ENCODE peak calls at places on chromosome 1, in ten cellular contexts. Q is psoas muscle, R is dorsolateral prefrontal cortex, H is body of pancreas, Y is GM10248, B is A549, Z is fibroblast of lung, O is kidney epithelial cell, M is BE2C, C is fibroblast of mammary gland. A is an unnamed sample.

GRCh38 chr1:59266180-59266926 is 30.5 kb upstream of the FGGY start:
- DNase-seq in M (no peak), Q (no peak), C (no peak), Z (no peak), B (no peak), Y (peak; percentile 18), H (no peak), O (no peak), R (no peak), A (no peak)

GRCh38 chr1:161835963-161836362 is 69.8 kb downstream of the ATF6 start:
- DNase-seq in H (no peak), O (no peak), C (peak; percentile 93), Y (no peak), R (no peak), Z (peak; percentile 52), B (no peak), M (no peak), Q (no peak), A (no peak)

GRCh38 chr1:205350124-205350523 is 6.6 kb downstream of the KLHDC8A start:
- DNase-seq in Q (no peak), M (no peak), Z (no peak), R (no peak), H (no peak), C (no peak), O (no peak), B (no peak), Y (no peak), A (no peak)

GRCh38 chr1:115184260-115184950 is 95.1 kb upstream of the TSPAN2 start:
- DNase-seq in H (no peak), Q (no peak), B (no peak), C (peak; percentile 66), Y (no peak), O (no peak), M (no peak), Z (no peak), R (no peak), A (no peak)

GRCh38 chr1:935751-936231 is 12.1 kb downstream of the SAMD11 start:
- DNase-seq in R (no peak), M (peak; percentile 99), C (no peak), H (no peak), Z (no peak), O (no peak), B (no peak), Y (no peak), Q (no peak), A (no peak)

GRCh38 chr1:227885135-227885647 is 62.5 kb downstream of the WNT9A start:
- DNase-seq in R (peak; percentile 12), H (no peak), Q (no peak), O (no peak), Z (no peak), M (no peak), B (no peak), Y (no peak), C (no peak), A (peak; percentile 3)

GRCh38 chr1:4756851-4757580 is 102.6 kb downstream of the AJAP1 start:
- DNase-seq in Y (no peak), O (no peak), B (no peak), C (no peak), H (no peak), R (no peak), Q (no peak), Z (no peak), M (no peak), A (no peak)

GRCh38 chr1:12619396-12620141 is 1.6 kb upstream of the DHRS3 start:
- DNase-seq in Z (peak; percentile 90), M (peak; percentile 73), O (peak; percentile 50), B (peak; percentile 86), H (peak; percentile 90), Q (peak; percentile 91), R (peak; percentile 89), C (peak; percentile 88), Y (peak; percentile 85), A (peak; percentile 89)

GRCh38 chr1:38029081-38029681 is 16.6 kb downstream of the UTP11 start:
- DNase-seq in H (no peak), Q (peak; percentile 75), Z (peak; percentile 46), B (no peak), R (no peak), O (no peak), C (peak; percentile 44), M (peak; percentile 79), Y (no peak), A (no peak)
- TF ChIP-seq CTCF in H (no peak), Q (no peak), Z (peak; percentile 27), B (no peak), R (no peak), O (peak; percentile 2), C (no peak), M (peak; percentile 13), Y (no peak), A (no peak)

GRCh38 chr1:21898326-21899155 is 38.6 kb downstream of the HSPG2 start:
- DNase-seq in C (peak; percentile 62), O (no peak), B (no peak), Q (peak; percentile 77), Y (no peak), Z (no peak), R (no peak), M (no peak), H (peak; percentile 44), A (no peak)
- TF ChIP-seq CTCF in C (no peak), O (no peak), B (no peak), Q (no peak), Y (no peak), Z (no peak), R (no peak), M (no peak), H (no peak), A (no peak)

GRCh38 chr1:226611301-226611700 is 62.7 kb downstream of the STUM start:
- DNase-seq in M (no peak), Y (no peak), H (no peak), R (no peak), Q (peak; percentile 35), Z (no peak), O (no peak), C (no peak), B (no peak), A (no peak)
- TF ChIP-seq CTCF in M (no peak), Y (no peak), H (no peak), R (no peak), Q (no peak), Z (no peak), O (no peak), C (no peak), B (no peak), A (no peak)

GRCh38 chr1:236303675-236304074 is 21.9 kb upstream of the ERO1B start:
- DNase-seq in R (no peak), Q (no peak), B (no peak), H (no peak), C (no peak), Y (peak; percentile 62), O (no peak), M (no peak), Z (no peak), A (no peak)
- TF ChIP-seq CTCF in R (no peak), Q (no peak), B (no peak), H (no peak), C (no peak), Y (peak; percentile 19), O (no peak), M (no peak), Z (no peak), A (no peak)

GRCh38 chr1:26761217-26761616 is 26.5 kb upstream of the PIGV start:
- DNase-seq in Q (no peak), R (no peak), O (no peak), Z (no peak), M (no peak), H (no peak), B (peak; percentile 33), Y (no peak), C (no peak), A (peak; percentile 19)
- TF ChIP-seq CTCF in Q (no peak), R (peak; percentile 38), O (peak; percentile 10), Z (no peak), M (peak; percentile 22), H (no peak), B (no peak), Y (no peak), C (peak; percentile 5), A (no peak)

DNA sequence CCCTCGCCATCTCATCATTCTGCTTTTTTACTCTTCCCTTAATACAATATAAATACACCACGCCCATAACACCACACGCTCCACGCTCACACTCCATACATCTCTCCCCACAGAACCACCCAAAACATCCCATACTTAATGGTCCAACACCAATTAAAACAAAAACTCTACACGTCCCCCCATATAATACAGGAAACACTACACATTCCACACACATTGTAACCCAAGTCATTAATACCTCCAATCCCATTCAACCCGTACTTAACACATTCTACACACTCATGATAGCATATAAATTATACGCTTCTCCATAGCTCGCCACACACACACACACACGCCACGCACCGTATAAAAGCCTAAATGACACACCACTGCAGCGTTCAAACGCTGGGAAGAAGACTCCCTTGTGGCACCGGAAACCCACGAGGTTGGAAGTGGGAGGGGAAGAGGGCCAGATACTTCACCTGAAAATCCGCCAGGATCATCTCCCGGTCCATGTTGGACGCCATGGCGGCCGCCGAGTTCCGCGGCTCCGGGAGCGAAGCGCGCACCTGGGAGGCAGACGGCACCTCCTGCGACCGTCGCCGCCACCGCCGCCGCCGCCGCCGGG is 659 bp downstream of the FAF1 start:
- DNase-seq in B (no peak), O (no peak), Q (peak; percentile 71), Z (peak; percentile 36), R (peak; percentile 40), Y (peak; percentile 24), M (no peak), H (peak; percentile 41), C (peak; percentile 46), A (no peak)
- TF ChIP-seq CTCF in B (no peak), O (no peak), Q (no peak), Z (no peak), R (no peak), Y (no peak), M (no peak), H (no peak), C (no peak), A (no peak)

GRCh38 chr1:118247593-118247992 is 62.6 kb upstream of the SPAG17 start:
- DNase-seq in Q (no peak), R (no peak), C (peak; percentile 23), H (peak; percentile 5), O (no peak), M (no peak), Y (no peak), B (peak; percentile 14), Z (peak; percentile 4), A (peak; percentile 20)
- TF ChIP-seq CTCF in Q (peak; percentile 23), R (no peak), C (peak; percentile 57), H (peak; percentile 40), O (peak; percentile 62), M (peak; percentile 41), Y (peak; percentile 33), B (no peak), Z (peak; percentile 54), A (no peak)

GRCh38 chr1:153617677-153618076 is 1.6 kb upstream of the S100A14 start:
- DNase-seq in C (peak; percentile 60), Y (peak; percentile 34), Z (peak; percentile 74), H (no peak), Q (peak; percentile 95), M (peak; percentile 84), R (no peak), O (no peak), B (no peak), A (peak; percentile 69)
- TF ChIP-seq CTCF in C (peak; percentile 51), Y (peak; percentile 83), Z (peak; percentile 86), H (peak; percentile 51), Q (peak; percentile 55), M (peak; percentile 73), R (peak; percentile 55), O (peak; percentile 90), B (no peak), A (no peak)

A was measured in endothelial cell.